ENCODE peak calls at places on chromosomes 3 and 15, in nine cellular contexts. X is PC-3, N is neural progenitor cell, Q is GM23338, M is MM.1S, S is SK-N-SH, L is HCT116, I is GM23248, O is hepatocyte. K is an unnamed sample.

GRCh38 chr3:14434541-14435151 is 32.2 kb downstream of the SLC6A6 start:
- DNase-seq in X (peak; percentile 46), M (no peak), N (no peak), I (peak; percentile 26), S (no peak), Q (no peak), O (no peak), L (no peak), K (no peak)

GRCh38 chr3:112486811-112487505 is 12.3 kb downstream of the BTLA start:
- DNase-seq in N (no peak), M (no peak), O (no peak), X (no peak), L (no peak), I (no peak), Q (no peak), S (no peak), K (no peak)

GRCh38 chr3:158168996-158169573 is 59.2 kb downstream of the RSRC1 start:
- DNase-seq in M (no peak), X (no peak), N (no peak), L (no peak), Q (no peak), O (no peak), I (no peak), S (no peak), K (no peak)

GRCh38 chr3:4820296-4821121 is 158.7 kb upstream of the BHLHE40 start:
- DNase-seq in X (no peak), L (no peak), O (no peak), S (no peak), I (no peak), M (no peak), N (no peak), Q (no peak), K (no peak)

GRCh38 chr3:194986208-194987043 is 284.5 kb downstream of the XXYLT1 start:
- DNase-seq in X (peak; percentile 88), I (no peak), Q (no peak), S (no peak), O (no peak), L (no peak), M (no peak), N (no peak), K (no peak)

GRCh38 chr3:78804251-78805037 is 963.4 kb downstream of the ROBO1 start:
- DNase-seq in S (no peak), I (peak; percentile 63), X (no peak), N (no peak), M (no peak), O (peak; percentile 28), L (no peak), Q (no peak), K (no peak)

GRCh38 chr3:8730641-8731040 is 3.0 kb upstream of the CAV3 start:
- DNase-seq in N (no peak), O (no peak), L (no peak), X (no peak), I (peak; percentile 25), S (no peak), M (no peak), Q (no peak), K (no peak)

GRCh38 chr3:48952510-48953118 is 34.0 kb downstream of the ARIH2 start:
- DNase-seq in S (peak; percentile 36), I (no peak), O (peak; percentile 56), M (peak; percentile 41), Q (peak; percentile 85), L (peak; percentile 41), N (peak; percentile 50), X (peak; percentile 59), K (peak; percentile 47)

DNA sequence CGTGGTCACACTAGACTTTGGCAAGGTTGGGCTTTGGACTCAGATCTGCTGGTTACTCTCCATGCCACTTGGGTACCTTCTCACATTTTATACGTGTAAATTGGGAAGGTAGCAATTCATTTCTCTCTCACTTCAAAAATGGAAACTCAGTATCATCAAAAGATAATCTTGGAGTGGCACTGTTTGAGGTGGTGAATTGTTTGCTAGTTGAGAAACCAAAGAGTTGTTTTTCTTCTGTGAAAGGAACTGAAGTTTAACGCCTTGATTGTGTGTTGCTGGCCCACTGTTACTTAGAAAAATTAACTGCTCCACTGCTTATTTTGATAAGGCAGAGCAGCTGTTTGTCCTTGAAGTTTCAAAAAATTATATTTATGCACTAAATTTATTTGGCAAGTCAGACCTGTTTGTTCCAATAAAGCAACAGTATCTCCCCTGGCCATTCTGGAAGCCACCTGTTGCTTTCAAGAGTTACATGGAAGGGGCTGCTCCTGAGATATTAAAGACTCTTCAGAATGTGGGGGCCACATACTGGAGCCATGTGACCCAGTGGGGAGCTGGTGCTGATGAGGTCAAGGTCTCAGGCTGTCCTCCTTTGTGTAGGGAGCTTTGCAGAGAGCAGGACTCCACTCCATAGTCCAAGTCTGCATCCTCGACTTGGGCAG is 16.2 kb downstream of the PLCL2 start:
- DNase-seq in L (no peak), X (no peak), N (no peak), M (no peak), I (no peak), Q (no peak), S (no peak), O (no peak), K (no peak)
- H3K4me1 ChIP-seq in L (peaks cover 4% of the 10 kb centered on the region), X (peaks cover 25% of the 10 kb centered on the region), N (peaks cover 28% of the 10 kb centered on the region), M (peaks cover 4% of the 10 kb centered on the region), I (no peaks in the 10 kb centered on the region), Q (peaks cover 24% of the 10 kb centered on the region), S (peaks cover 35% of the 10 kb centered on the region), O (peaks cover 20% of the 10 kb centered on the region), K (peaks cover 98% of the 10 kb centered on the region)

GRCh38 chr3:141920701-141921100 is 44.3 kb downstream of the ATP1B3 start:
- DNase-seq in I (peak; percentile 7), L (no peak), X (no peak), Q (no peak), M (no peak), S (no peak), O (no peak), N (no peak), K (no peak)

GRCh38 chr3:141915766-141916165 is 39.3 kb downstream of the ATP1B3 start:
- DNase-seq in S (no peak), Q (no peak), X (no peak), M (no peak), L (no peak), N (no peak), I (no peak), O (no peak), K (no peak)

GRCh38 chr3:141926929-141927328 is 50.5 kb downstream of the ATP1B3 start:
- DNase-seq in L (no peak), S (no peak), X (no peak), M (no peak), O (no peak), N (no peak), Q (no peak), I (no peak), K (no peak)

GRCh38 chr3:141921316-141921715 is 44.9 kb downstream of the ATP1B3 start:
- DNase-seq in I (no peak), L (no peak), N (no peak), S (no peak), Q (no peak), M (no peak), X (no peak), O (no peak), K (no peak)
- TF ChIP-seq EZH2phosphoT487 in I (no peak), L (no peak), N (no peak), S (no peak), Q (no peak), M (no peak), X (no peak), O (no peak), K (no peak)

DNA sequence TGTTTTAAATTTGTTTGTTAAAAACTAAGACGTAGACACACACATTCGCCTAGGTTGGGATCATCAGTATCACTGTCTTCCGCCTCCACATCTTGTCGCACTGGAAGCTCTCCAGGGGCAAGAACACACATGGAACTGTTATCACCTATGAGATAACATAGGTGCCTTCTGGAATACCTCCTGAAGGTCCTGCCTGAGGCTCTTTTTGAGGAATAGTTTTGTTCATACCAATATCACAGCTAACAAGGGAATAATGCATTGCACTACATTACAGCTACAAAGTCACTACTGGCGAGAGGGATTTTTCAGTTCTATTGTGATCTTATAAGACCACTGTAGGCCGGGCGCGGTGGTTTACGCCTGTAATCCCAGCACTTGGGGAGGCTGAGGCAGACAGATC is 29.9 kb downstream of the ZWILCH start:
- DNase-seq in N (no peak), M (no peak), S (no peak), Q (no peak), L (no peak), X (no peak), O (no peak), I (no peak), K (no peak)
- H3K4me1 ChIP-seq in N (no peaks in the 10 kb centered on the region), M (no peaks in the 10 kb centered on the region), S (no peaks in the 10 kb centered on the region), Q (no peaks in the 10 kb centered on the region), L (no peaks in the 10 kb centered on the region), X (no peaks in the 10 kb centered on the region), O (no peaks in the 10 kb centered on the region), I (no peaks in the 10 kb centered on the region), K (no peaks in the 10 kb centered on the region)

GRCh38 chr3:98930413-98930812 is 28.9 kb upstream of the DCBLD2 start:
- DNase-seq in N (no peak), O (no peak), S (no peak), I (no peak), L (no peak), Q (no peak), X (no peak), M (no peak), K (no peak)
- TF ChIP-seq EZH2phosphoT487 in N (no peak), O (no peak), S (no peak), I (no peak), L (no peak), Q (no peak), X (no peak), M (no peak), K (no peak)

DNA sequence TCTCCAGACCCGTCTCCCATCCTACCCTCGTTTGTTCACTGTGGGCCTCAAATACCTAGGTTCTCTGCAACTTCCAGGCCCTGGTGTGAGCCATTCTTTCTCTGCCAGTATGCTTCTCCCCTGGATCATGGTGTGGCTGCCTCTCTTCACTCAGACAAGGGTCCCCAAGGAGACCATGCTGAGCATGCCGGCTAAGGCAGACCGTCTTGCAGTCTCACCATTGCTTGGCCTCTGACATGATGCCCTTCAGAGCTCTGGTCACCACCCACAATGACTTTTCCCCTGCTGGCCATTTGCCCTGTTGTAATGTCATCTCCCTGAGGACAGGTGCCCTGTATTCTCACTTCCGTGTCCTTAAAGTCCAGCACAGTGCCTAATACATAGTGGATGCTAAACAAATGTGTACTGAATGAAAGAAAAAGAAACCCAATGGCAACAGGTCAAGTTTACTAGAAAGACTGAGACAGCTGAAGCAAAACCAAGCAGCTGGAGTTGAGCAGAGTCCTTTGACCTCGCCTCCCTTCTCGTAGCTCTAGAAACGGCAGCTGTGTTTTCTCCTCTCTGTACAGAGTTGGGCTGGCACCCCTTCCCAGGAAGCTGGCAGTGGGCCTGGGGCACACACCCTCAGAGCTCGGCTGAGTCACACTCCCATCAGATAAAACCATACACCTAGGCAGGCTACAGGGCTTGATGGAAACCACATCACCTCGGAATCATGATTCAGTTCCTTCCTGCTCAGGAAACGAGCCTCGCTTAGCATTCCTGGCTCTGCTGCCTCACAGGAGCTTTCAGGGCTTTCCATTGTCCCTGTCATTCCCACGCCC is 8.6 kb downstream of the TLR9 start:
- DNase-seq in N (no peak), S (peak; percentile 51), X (peak; percentile 99), M (no peak), I (peak; percentile 74), O (peak; percentile 61), Q (no peak), L (peak; percentile 84), K (no peak)
- H3K4me1 ChIP-seq in N (peaks cover 3% of the 10 kb centered on the region), S (peaks cover 12% of the 10 kb centered on the region), X (peaks cover 50% of the 10 kb centered on the region), M (peaks cover 8% of the 10 kb centered on the region), I (peaks cover 13% of the 10 kb centered on the region), O (peaks cover 17% of the 10 kb centered on the region), Q (peaks cover 3% of the 10 kb centered on the region), L (peaks cover 21% of the 10 kb centered on the region), K (peaks cover 10% of the 10 kb centered on the region)